ENCODE peak calls at places on chromosomes 13 and 19, in four cellular contexts. One of them, this sample, is unnamed.

GRCh38 chr19:1063030-1063908 is 3.7 kb upstream of the ARHGAP45 start:
- DNase-seq in SK-N-SH: peak
- DNase-seq in HepG2: no peak
- DNase-seq in K562: peak
- DNase-seq in this sample: peak

GRCh38 chr13:21014139-21014665 is 47.2 kb downstream of the LATS2 start:
- DNase-seq in SK-N-SH: no peak
- DNase-seq in HepG2: no peak
- DNase-seq in K562: no peak
- DNase-seq in this sample: no peak

GRCh38 chr19:47444388-47444821 is 25.1 kb upstream of the MEIS3 start:
- DNase-seq in SK-N-SH: no peak
- DNase-seq in HepG2: no peak
- DNase-seq in K562: peak
- DNase-seq in this sample: peak

GRCh38 chr19:43524922-43525835 is 1.8 kb downstream of the ETHE1 start:
- DNase-seq in SK-N-SH: no peak
- DNase-seq in HepG2: peak
- DNase-seq in K562: no peak
- DNase-seq in this sample: peak

GRCh38 chr13:79051472-79051871 is 354.6 kb downstream of the RBM26 start:
- DNase-seq in SK-N-SH: no peak
- DNase-seq in HepG2: no peak
- DNase-seq in K562: no peak
- DNase-seq in this sample: no peak

GRCh38 chr13:32636711-32637110 is 50.5 kb downstream of the PDS5B start:
- DNase-seq in SK-N-SH: no peak
- DNase-seq in HepG2: no peak
- DNase-seq in K562: no peak
- DNase-seq in this sample: no peak

GRCh38 chr13:56953965-56954364 is 186.8 kb upstream of the PRR20A start:
- DNase-seq in SK-N-SH: no peak
- DNase-seq in HepG2: no peak
- DNase-seq in K562: no peak
- DNase-seq in this sample: no peak

GRCh38 chr19:16249826-16250434 is 52.2 kb downstream of the AP1M1 start:
- DNase-seq in SK-N-SH: no peak
- DNase-seq in HepG2: no peak
- DNase-seq in K562: no peak
- DNase-seq in this sample: no peak

GRCh38 chr13:109276261-109276660 is 510.1 kb downstream of the IRS2 start:
- DNase-seq in SK-N-SH: no peak
- DNase-seq in HepG2: no peak
- DNase-seq in K562: no peak
- DNase-seq in this sample: no peak

GRCh38 chr19:16654151-16654550 is 5.8 kb downstream of the SMIM7 start:
- DNase-seq in SK-N-SH: peak
- DNase-seq in HepG2: peak
- DNase-seq in K562: peak
- DNase-seq in this sample: no peak

GRCh38 chr19:41541990-41542584 is 33.9 kb upstream of the CEACAM21 start:
- DNase-seq in SK-N-SH: peak
- DNase-seq in HepG2: peak
- DNase-seq in K562: peak
- DNase-seq in this sample: peak

DNA sequence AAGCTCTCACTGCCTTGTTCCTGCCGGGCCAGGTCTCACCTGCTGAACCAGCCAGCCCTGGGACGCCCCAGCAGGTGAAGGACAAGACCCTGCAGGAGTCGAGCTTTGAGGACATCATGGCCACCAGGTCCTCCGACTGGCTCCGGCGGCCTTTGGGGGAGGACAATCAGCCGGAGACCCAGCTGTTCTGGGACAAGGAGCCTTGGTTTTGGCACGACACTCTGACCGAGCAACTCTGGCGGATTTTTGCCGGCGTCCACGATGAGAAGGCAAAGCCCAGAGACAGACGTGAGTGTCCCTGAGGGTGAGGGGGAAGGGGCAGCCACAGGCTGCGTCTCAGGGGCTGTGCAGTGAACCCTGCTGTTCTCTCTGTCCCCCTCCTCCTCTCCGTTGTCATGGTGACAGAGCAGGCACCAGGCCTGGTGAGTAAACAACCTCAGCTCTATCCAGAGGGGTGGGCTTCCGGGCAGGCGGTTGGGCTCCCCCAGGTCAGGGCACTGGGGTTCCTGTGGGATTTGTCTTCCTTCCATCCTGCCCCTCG is 9.7 kb downstream of the TLE6 start:
- DNase-seq in SK-N-SH: peak
- DNase-seq in HepG2: no peak
- DNase-seq in K562: no peak
- DNase-seq in this sample: peak
- TF ChIP-seq FOXJ3 in SK-N-SH: peak
- TF ChIP-seq FOXJ3 in HepG2: no peak
- TF ChIP-seq FOXJ3 in K562: no peak
- TF ChIP-seq FOXJ3 in this sample: no peak

GRCh38 chr13:50230365-50230978 is 215.2 kb downstream of the KCNRG start:
- DNase-seq in SK-N-SH: no peak
- DNase-seq in HepG2: peak
- DNase-seq in K562: no peak
- DNase-seq in this sample: no peak
- TF ChIP-seq FOXJ3 in SK-N-SH: no peak
- TF ChIP-seq FOXJ3 in HepG2: no peak
- TF ChIP-seq FOXJ3 in K562: no peak
- TF ChIP-seq FOXJ3 in this sample: no peak

GRCh38 chr13:26721251-26721939 is 39.2 kb downstream of the GPR12 start:
- DNase-seq in SK-N-SH: no peak
- DNase-seq in HepG2: no peak
- DNase-seq in K562: no peak
- DNase-seq in this sample: no peak

GRCh38 chr13:26716984-26717383 is 43.6 kb downstream of the GPR12 start:
- DNase-seq in SK-N-SH: no peak
- DNase-seq in HepG2: no peak
- DNase-seq in K562: no peak
- DNase-seq in this sample: no peak

GRCh38 chr13:26718872-26719271 is 41.7 kb downstream of the GPR12 start:
- DNase-seq in SK-N-SH: no peak
- DNase-seq in HepG2: no peak
- DNase-seq in K562: no peak
- DNase-seq in this sample: no peak

GRCh38 chr13:26718146-26718545 is 42.4 kb downstream of the GPR12 start:
- DNase-seq in SK-N-SH: no peak
- DNase-seq in HepG2: no peak
- DNase-seq in K562: no peak
- DNase-seq in this sample: no peak

GRCh38 chr13:26719356-26719945 is 41.1 kb downstream of the GPR12 start:
- DNase-seq in SK-N-SH: no peak
- DNase-seq in HepG2: no peak
- DNase-seq in K562: no peak
- DNase-seq in this sample: no peak
- TF ChIP-seq FOXJ3 in SK-N-SH: no peak
- TF ChIP-seq FOXJ3 in HepG2: no peak
- TF ChIP-seq FOXJ3 in K562: no peak
- TF ChIP-seq FOXJ3 in this sample: no peak

GRCh38 chr13:29993716-29994488 is 143.5 kb upstream of the UBL3 start:
- DNase-seq in SK-N-SH: no peak
- DNase-seq in HepG2: no peak
- DNase-seq in K562: no peak
- DNase-seq in this sample: no peak
- TF ChIP-seq FOXJ3 in SK-N-SH: no peak
- TF ChIP-seq FOXJ3 in HepG2: no peak
- TF ChIP-seq FOXJ3 in K562: no peak
- TF ChIP-seq FOXJ3 in this sample: no peak

DNA sequence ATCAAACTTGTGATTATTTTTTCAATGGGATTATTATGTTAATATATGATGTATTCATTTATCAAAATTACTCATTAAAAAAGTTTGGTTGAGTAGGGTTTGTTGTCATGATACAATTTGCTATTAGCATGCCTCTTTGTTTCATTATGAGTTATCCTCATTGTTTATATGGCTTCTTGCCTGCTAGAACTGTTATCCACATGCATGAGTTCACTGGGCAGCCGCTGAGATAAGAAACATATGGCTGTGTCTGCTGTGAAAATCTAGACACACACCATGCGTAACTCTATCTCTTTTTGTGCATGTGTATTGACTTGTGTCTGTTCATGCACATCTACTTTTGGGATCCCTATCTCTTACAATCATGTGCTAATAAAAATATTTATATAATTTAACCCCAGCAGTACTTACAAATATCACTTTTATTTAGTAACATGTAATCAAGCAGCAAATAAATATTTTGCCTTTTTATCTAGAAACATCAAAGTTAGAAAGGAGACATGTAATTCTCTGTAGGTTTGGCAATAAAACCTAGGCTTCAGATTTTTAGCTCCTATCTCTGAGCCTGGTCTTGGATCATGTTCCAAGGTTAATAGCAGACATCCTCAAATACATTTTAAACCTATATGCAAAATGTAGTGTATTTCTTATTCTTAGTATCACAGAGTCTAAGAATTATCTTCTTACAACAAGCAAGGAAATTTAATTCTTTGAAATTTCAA is 11.2 kb upstream of the KLF12 start:
- DNase-seq in SK-N-SH: peak
- DNase-seq in HepG2: no peak
- DNase-seq in K562: no peak
- DNase-seq in this sample: no peak
- TF ChIP-seq FOXJ3 in SK-N-SH: peak
- TF ChIP-seq FOXJ3 in HepG2: no peak
- TF ChIP-seq FOXJ3 in K562: no peak
- TF ChIP-seq FOXJ3 in this sample: no peak

GRCh38 chr13:64459778-64460177 is 2770.4 kb downstream of the PCDH9 start:
- DNase-seq in SK-N-SH: no peak
- DNase-seq in HepG2: no peak
- DNase-seq in K562: no peak
- DNase-seq in this sample: no peak
- TF ChIP-seq FOXJ3 in SK-N-SH: no peak
- TF ChIP-seq FOXJ3 in HepG2: no peak
- TF ChIP-seq FOXJ3 in K562: no peak
- TF ChIP-seq FOXJ3 in this sample: no peak

GRCh38 chr13:40813662-40814454 is 24.4 kb downstream of the SLC25A15 start:
- DNase-seq in SK-N-SH: peak
- DNase-seq in HepG2: peak
- DNase-seq in K562: peak
- DNase-seq in this sample: no peak
- TF ChIP-seq FOXJ3 in SK-N-SH: no peak
- TF ChIP-seq FOXJ3 in HepG2: no peak
- TF ChIP-seq FOXJ3 in K562: no peak
- TF ChIP-seq FOXJ3 in this sample: no peak

GRCh38 chr13:60655268-60655667 is 258.2 kb downstream of the TDRD3 start:
- DNase-seq in SK-N-SH: no peak
- DNase-seq in HepG2: no peak
- DNase-seq in K562: no peak
- DNase-seq in this sample: no peak

GRCh38 chr13:60654405-60654804 is 257.4 kb downstream of the TDRD3 start:
- DNase-seq in SK-N-SH: no peak
- DNase-seq in HepG2: peak
- DNase-seq in K562: no peak
- DNase-seq in this sample: peak
- TF ChIP-seq FOXJ3 in SK-N-SH: no peak
- TF ChIP-seq FOXJ3 in HepG2: no peak
- TF ChIP-seq FOXJ3 in K562: no peak
- TF ChIP-seq FOXJ3 in this sample: no peak

GRCh38 chr13:50909605-50910482 is at the start of gene RNASEH2B:
- DNase-seq in SK-N-SH: peak
- DNase-seq in HepG2: peak
- DNase-seq in K562: peak
- DNase-seq in this sample: peak
- TF ChIP-seq FOXJ3 in SK-N-SH: no peak
- TF ChIP-seq FOXJ3 in HepG2: no peak
- TF ChIP-seq FOXJ3 in K562: no peak
- TF ChIP-seq FOXJ3 in this sample: no peak

This sample was measured in WTC11.